ENCODE peak calls at places on chromosomes 7 and 10, in eight cellular contexts. L is HCT116, T is Panc1, Q is GM12878, U is K562, N is HepG2, O is SK-N-SH, Z is GM23338. H is an unnamed sample.

GRCh38 chr7:11648980-11649379 is 183.0 kb downstream of the THSD7A start:
- DNase-seq in L (no peak), T (no peak), Q (no peak), U (no peak), N (no peak), O (no peak), Z (no peak), H (no peak)

GRCh38 chr10:48670978-48671913 is 13.4 kb upstream of the WDFY4 start:
- DNase-seq in L (no peak), T (no peak), Q (no peak), U (no peak), N (no peak), O (no peak), Z (peak), H (no peak)

GRCh38 chr7:42843209-42843800 is 68.6 kb downstream of the C7orf25 start:
- DNase-seq in L (peak), T (no peak), Q (no peak), U (peak), N (peak), O (peak), Z (peak), H (peak)

GRCh38 chr7:77753173-77753572 is 45.1 kb downstream of the TMEM60 start:
- DNase-seq in L (no peak), T (no peak), Q (no peak), U (no peak), N (no peak), O (no peak), Z (no peak), H (no peak)

GRCh38 chr10:58579011-58579655 is 66.5 kb downstream of the BICC1 start:
- DNase-seq in L (no peak), T (no peak), Q (no peak), U (no peak), N (no peak), O (no peak), Z (peak), H (no peak)

GRCh38 chr7:51316666-51317581 is at the start of gene COBL:
- DNase-seq in L (no peak), T (no peak), Q (no peak), U (peak), N (no peak), O (no peak), Z (peak), H (no peak)

GRCh38 chr10:73096041-73096451 is 620 bp downstream of the P4HA1 start:
- DNase-seq in L (no peak), T (no peak), Q (no peak), U (peak), N (no peak), O (peak), Z (peak), H (peak)

GRCh38 chr7:105218939-105219770 is 169.6 kb downstream of the SRPK2 start:
- DNase-seq in L (no peak), T (no peak), Q (no peak), U (no peak), N (no peak), O (no peak), Z (no peak), H (no peak)

GRCh38 chr7:35605760-35606159 is 89.2 kb downstream of the HERPUD2 start:
- DNase-seq in L (no peak), T (no peak), Q (no peak), U (no peak), N (no peak), O (no peak), Z (no peak), H (no peak)

GRCh38 chr10:13241613-13242012 is 7.4 kb upstream of the UCMA start:
- DNase-seq in L (no peak), T (no peak), Q (no peak), U (no peak), N (peak), O (no peak), Z (no peak), H (no peak)

GRCh38 chr10:7202804-7203203 is 208.0 kb downstream of the SFMBT2 start:
- DNase-seq in L (no peak), T (no peak), Q (no peak), U (no peak), N (no peak), O (no peak), Z (no peak), H (no peak)

GRCh38 chr10:133131754-133132710 is 28.0 kb upstream of the KNDC1 start:
- DNase-seq in L (no peak), T (no peak), Q (no peak), U (no peak), N (no peak), O (peak), Z (no peak), H (no peak)

GRCh38 chr7:132319481-132319880 is 256.8 kb downstream of the PLXNA4 start:
- DNase-seq in L (no peak), T (no peak), Q (no peak), U (no peak), N (no peak), O (no peak), Z (no peak), H (no peak)

GRCh38 chr10:7111574-7111973 is 299.3 kb downstream of the SFMBT2 start:
- DNase-seq in L (no peak), T (no peak), Q (no peak), U (no peak), N (no peak), O (no peak), Z (no peak), H (no peak)

GRCh38 chr10:22825841-22826240 is 102.0 kb upstream of the ARMC3 start:
- DNase-seq in L (peak), T (no peak), Q (no peak), U (no peak), N (no peak), O (peak), Z (peak), H (peak)

GRCh38 chr7:15446280-15446679 is 115.5 kb downstream of the AGMO start:
- DNase-seq in L (no peak), T (no peak), Q (no peak), U (no peak), N (no peak), O (peak), Z (no peak), H (no peak)

GRCh38 chr10:24382596-24382978 is 173.6 kb downstream of the KIAA1217 start:
- DNase-seq in L (no peak), T (no peak), Q (no peak), U (no peak), N (no peak), O (no peak), Z (no peak), H (no peak)

GRCh38 chr7:22664988-22665798 is 61.8 kb upstream of the IL6 start:
- DNase-seq in L (no peak), T (no peak), Q (no peak), U (peak), N (no peak), O (peak), Z (no peak), H (no peak)

GRCh38 chr10:128062331-128062730 is 63.9 kb downstream of the MKI67 start:
- DNase-seq in L (no peak), T (no peak), Q (no peak), U (no peak), N (no peak), O (peak), Z (peak), H (peak)

GRCh38 chr7:36939816-36940215 is 215.5 kb upstream of the AOAH start:
- DNase-seq in L (no peak), T (no peak), Q (no peak), U (no peak), N (no peak), O (no peak), Z (no peak), H (no peak)

GRCh38 chr7:133081605-133082389 is at the start of gene CHCHD3:
- DNase-seq in L (peak), T (peak), Q (peak), U (peak), N (peak), O (peak), Z (peak), H (peak)

GRCh38 chr7:5143106-5143505 is 46.9 kb upstream of the WIPI2 start:
- DNase-seq in L (no peak), T (no peak), Q (no peak), U (no peak), N (no peak), O (no peak), Z (no peak), H (no peak)

GRCh38 chr10:120552262-120552661 is 95.2 kb downstream of the PLPP4 start:
- DNase-seq in L (no peak), T (no peak), Q (no peak), U (no peak), N (no peak), O (no peak), Z (no peak), H (no peak)

GRCh38 chr7:124031919-124032318 is 948 bp downstream of the TMEM229A start:
- DNase-seq in L (no peak), T (no peak), Q (no peak), U (no peak), N (no peak), O (peak), Z (no peak), H (no peak)

GRCh38 chr7:149704507-149704906 is 68.9 kb downstream of the ZNF467 start:
- DNase-seq in L (no peak), T (no peak), Q (no peak), U (no peak), N (no peak), O (no peak), Z (no peak), H (no peak)

GRCh38 chr10:1410469-1411395 is 326.6 kb downstream of the ADARB2 start:
- DNase-seq in L (no peak), T (no peak), Q (no peak), U (no peak), N (no peak), O (no peak), Z (no peak), H (no peak)

GRCh38 chr10:87605656-87606308 is 53.9 kb upstream of the PAPSS2 start:
- DNase-seq in L (no peak), T (no peak), Q (no peak), U (no peak), N (no peak), O (no peak), Z (no peak), H (no peak)

GRCh38 chr7:101594790-101595189 is 34.3 kb downstream of the MYL10 start:
- DNase-seq in L (no peak), T (no peak), Q (no peak), U (no peak), N (no peak), O (no peak), Z (no peak), H (no peak)

DNA sequence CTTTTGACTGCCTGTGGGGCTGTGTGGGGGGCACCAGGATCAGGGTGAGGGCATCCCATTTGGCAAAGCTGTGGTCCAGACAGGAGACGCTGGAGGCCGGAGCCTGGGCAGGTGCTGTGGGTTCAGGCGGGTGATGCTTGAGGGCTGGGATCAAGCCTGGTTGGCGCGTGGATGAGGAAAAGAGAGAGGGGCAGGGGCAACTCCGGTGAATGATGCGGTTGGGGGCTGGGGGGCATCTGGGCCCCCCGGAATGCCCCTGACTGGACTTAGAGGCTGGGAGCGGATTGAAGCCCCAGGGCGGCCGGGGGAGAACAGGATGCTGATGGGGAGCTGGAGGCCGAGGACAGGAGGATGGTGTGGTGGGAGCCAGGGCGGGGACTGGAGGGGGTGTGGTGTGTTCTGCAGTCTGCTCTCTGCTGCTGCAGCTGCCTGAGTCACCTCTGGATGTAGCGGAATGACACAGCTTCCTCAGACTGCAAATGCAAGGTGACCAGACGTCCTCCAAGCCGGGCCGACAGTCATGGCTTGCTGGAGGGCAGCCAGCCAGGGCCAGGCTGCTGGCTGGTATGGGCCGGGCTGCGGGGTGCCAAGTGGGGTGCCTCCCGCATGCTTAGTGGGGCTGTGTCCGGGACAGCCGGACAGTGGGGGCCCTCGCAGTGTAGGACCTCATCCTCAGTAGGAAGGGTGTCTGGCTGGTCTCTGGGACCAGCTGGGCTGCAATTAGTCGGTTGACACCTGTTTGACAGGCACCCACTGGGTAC is 3.2 kb downstream of the MAFK start:
- DNase-seq in L (no peak), T (peak), Q (no peak), U (peak), N (no peak), O (peak), Z (no peak), H (peak)
- H3K4me3 ChIP-seq in L (no peak), T (peak), Q (peak), U (no peak), N (peak), O (peak), Z (no peak), H (peak)

GRCh38 chr7:69736411-69736810 is 138.1 kb downstream of the AUTS2 start:
- DNase-seq in L (no peak), T (no peak), Q (no peak), U (no peak), N (no peak), O (no peak), Z (no peak), H (no peak)
- TF ChIP-seq REST in L (no peak), T (no peak), Q (no peak), U (no peak), N (no peak), O (no peak), Z (no peak), H (no peak)

GRCh38 chr7:128108641-128109423 is 77.6 kb upstream of the LRRC4 start:
- DNase-seq in L (no peak), T (no peak), Q (peak), U (no peak), N (no peak), O (no peak), Z (no peak), H (peak)
- TF ChIP-seq POLR2AphosphoS5 in L (no peak), T (no peak), Q (no peak), U (no peak), N (no peak), O (no peak), Z (no peak), H (peak)

GRCh38 chr7:129855234-129855673 is 97.5 kb downstream of the UBE2H start:
- DNase-seq in L (no peak), T (no peak), Q (no peak), U (no peak), N (no peak), O (no peak), Z (no peak), H (no peak)
- H3K4me3 ChIP-seq in L (no peak), T (no peak), Q (no peak), U (no peak), N (no peak), O (no peak), Z (no peak), H (no peak)

DNA sequence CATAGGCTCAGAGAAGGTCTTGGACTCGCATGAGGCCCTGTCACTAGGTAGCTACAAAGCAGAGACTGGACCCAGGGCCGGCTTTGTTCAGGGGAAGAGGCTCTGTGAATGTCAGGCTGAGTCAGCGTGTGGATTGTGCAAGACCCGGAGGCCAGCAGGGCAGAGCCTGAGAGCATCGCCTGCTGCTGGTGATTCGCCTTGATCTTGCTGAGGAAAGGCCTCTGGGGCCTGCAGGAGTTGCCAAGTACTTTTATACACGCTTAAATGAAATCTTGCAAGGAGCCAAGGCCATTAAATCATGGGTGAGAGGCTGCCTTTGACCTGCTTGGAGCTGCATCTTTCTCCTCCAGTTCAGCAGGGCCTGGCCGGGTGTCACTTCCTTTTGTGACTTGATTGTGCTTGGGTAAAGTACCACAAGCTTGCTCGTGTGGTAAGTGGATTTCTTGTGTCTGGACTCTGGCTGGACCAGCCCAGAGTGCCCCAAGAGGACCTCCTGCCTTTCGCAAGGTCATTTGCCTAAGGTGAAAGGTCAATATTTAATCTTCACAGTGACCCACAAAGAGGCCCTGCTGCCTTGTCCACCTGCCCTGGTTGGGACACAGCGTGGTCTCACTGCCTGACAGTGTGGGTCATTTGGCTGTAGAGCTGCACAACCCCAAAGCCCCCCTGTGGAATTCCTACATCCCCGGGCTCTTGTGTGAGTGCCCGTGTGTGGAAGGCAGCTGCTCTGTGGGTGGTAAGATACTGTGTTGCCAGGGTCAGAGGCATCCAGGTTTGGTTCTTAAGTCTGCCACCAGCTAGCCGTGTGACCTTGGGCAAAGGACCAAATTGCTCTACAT is 38.6 kb upstream of the SH2D4B start:
- DNase-seq in L (peak), T (peak), Q (no peak), U (no peak), N (peak), O (no peak), Z (no peak), H (peak)
- TF ChIP-seq REST in L (no peak), T (no peak), Q (no peak), U (no peak), N (no peak), O (no peak), Z (no peak), H (no peak)

GRCh38 chr10:101818119-101818957 is at the start of gene OGA:
- DNase-seq in L (peak), T (peak), Q (peak), U (peak), N (peak), O (peak), Z (peak), H (peak)

GRCh38 chr10:101816913-101817541 is 1.2 kb downstream of the OGA start:
- DNase-seq in L (no peak), T (no peak), Q (no peak), U (no peak), N (no peak), O (no peak), Z (no peak), H (no peak)

GRCh38 chr10:101818958-101819633 is 852 bp upstream of the OGA start:
- DNase-seq in L (no peak), T (no peak), Q (no peak), U (peak), N (peak), O (no peak), Z (peak), H (no peak)

GRCh38 chr10:101816375-101816773 is 1.9 kb downstream of the OGA start:
- DNase-seq in L (no peak), T (no peak), Q (no peak), U (no peak), N (no peak), O (no peak), Z (no peak), H (no peak)

DNA sequence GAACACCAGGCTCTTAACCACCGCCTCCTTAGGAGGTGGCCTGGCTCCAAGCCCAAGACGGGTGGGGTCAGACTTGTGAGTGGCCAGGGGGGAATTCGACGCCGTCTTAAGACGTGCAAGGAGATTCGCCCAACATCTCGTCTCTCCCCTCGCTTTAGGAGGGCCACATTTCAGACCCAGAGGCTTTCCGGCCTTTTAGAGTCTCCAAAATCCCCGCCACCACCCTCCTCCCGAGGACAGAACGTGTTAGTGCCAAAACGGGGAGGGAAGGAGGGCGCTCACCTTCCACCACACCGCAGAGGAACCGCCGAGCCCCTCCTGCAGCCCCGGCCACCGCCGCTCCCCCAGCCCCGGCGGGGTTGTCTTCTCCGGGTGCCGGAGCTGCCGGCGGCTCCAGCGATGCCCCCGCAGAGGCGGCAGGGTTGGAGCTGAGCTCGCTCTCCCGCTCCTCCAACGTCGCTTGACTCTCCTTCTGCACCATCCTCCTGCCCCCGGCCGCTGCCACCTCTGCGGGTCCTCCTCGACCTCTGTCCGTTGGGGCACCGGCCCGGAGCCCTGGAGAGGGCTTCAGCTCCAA is 614 bp downstream of the OGA start:
- DNase-seq in L (peak), T (no peak), Q (no peak), U (peak), N (no peak), O (peak), Z (peak), H (peak)
- TF ChIP-seq POLR2AphosphoS5 in L (peak), T (peak), Q (no peak), U (peak), N (no peak), O (peak), Z (no peak), H (no peak)

DNA sequence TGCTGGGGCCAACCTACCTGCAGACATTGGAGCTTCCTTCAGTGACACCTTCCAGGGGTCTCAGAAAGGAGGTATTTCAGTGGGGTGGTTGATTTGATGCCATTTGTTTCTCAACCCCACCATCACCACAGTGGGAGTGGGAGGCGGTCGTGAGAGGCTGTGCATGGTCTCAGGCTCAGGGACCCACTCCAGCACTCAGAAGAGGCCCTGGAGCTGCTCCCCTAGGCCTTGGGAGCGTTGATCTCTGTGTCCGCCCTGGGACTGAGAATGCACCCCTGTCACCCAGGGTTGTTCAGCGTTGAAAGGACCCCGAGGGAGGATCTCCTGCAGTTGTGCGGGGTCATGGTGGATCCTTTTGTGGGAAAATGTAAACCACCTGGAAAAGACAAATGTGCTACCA is 410.6 kb downstream of the GLRX3 start:
- DNase-seq in L (no peak), T (no peak), Q (no peak), U (no peak), N (no peak), O (no peak), Z (no peak), H (no peak)
- H3K4me3 ChIP-seq in L (no peak), T (no peak), Q (no peak), U (no peak), N (no peak), O (no peak), Z (no peak), H (no peak)

DNA sequence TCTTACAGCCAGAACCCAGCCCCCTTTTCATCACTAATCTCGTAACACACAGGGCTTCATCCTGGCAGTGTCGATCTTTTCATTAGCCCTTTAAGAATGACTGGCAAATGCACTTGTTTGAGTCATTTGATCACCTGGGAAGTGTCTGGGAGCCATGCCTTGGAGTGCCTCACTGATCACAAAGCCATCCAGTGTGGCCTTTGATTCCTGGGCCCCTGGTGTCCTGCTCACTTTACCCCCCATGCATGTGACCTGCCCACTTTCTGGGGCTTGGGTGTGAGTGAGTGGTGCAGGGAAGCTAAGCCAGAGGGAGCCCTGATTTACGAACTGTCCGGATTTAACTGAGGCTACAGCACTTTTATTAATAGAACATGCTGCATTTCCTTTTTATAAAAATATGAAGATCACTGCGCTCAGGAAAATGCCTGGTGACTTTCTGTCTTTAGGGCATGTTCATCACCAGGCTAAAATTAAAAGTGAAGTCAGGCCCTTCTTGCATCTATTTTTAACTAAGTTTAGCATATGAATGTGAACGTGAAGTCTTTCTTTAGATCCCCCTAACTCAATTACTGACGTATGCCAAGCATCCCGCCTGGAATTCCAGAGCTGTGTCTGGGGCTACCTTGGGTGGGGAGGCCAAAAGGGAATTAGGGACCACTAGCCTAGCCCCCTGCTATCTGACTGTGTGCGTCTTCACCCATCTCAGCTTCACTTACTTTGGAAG is 23.6 kb downstream of the RBM20 start:
- DNase-seq in L (no peak), T (no peak), Q (no peak), U (no peak), N (no peak), O (no peak), Z (peak), H (no peak)
- TF ChIP-seq REST in L (no peak), T (no peak), Q (no peak), U (no peak), N (no peak), O (no peak), Z (no peak), H (no peak)